ENCODE peak calls at places on chromosomes 5 and 9, in five cellular contexts. One of them, this sample, is unnamed.

GRCh38 chr9:76580832-76581231 is 121.8 kb downstream of the GCNT1 start:
- DNase-seq in HS-5: no peak
- DNase-seq in activated CD4-positive, alpha-beta T cell treated with anti-CD3 and anti-CD28 coated beads, Interleukin-2, amount 50 U/mL, for 1 hour: no peak
- DNase-seq in colonic mucosa: no peak
- DNase-seq in nephron progenitor cell: no peak
- DNase-seq in this sample: no peak

GRCh38 chr5:123813937-123814624 is 302.1 kb downstream of the CSNK1G3 start:
- DNase-seq in HS-5: peak; percentile 38
- DNase-seq in colonic mucosa: no peak
- DNase-seq in nephron progenitor cell: no peak
- DNase-seq in activated CD4-positive, alpha-beta T cell treated with anti-CD3 and anti-CD28 coated beads, Interleukin-2, amount 50 U/mL, for 1 hour: no peak
- DNase-seq in this sample: no peak

GRCh38 chr5:168578006-168578405 is 1.2 kb downstream of the PANK3 start:
- DNase-seq in HS-5: no peak
- DNase-seq in nephron progenitor cell: no peak
- DNase-seq in activated CD4-positive, alpha-beta T cell treated with anti-CD3 and anti-CD28 coated beads, Interleukin-2, amount 50 U/mL, for 1 hour: no peak
- DNase-seq in colonic mucosa: no peak
- DNase-seq in this sample: peak; percentile 1

GRCh38 chr9:87342743-87343142 is 154.9 kb upstream of the DAPK1 start:
- DNase-seq in HS-5: no peak
- DNase-seq in activated CD4-positive, alpha-beta T cell treated with anti-CD3 and anti-CD28 coated beads, Interleukin-2, amount 50 U/mL, for 1 hour: no peak
- DNase-seq in colonic mucosa: no peak
- DNase-seq in nephron progenitor cell: no peak
- DNase-seq in this sample: no peak

GRCh38 chr5:58849995-58850667 is 267.3 kb downstream of the RAB3C start:
- DNase-seq in activated CD4-positive, alpha-beta T cell treated with anti-CD3 and anti-CD28 coated beads, Interleukin-2, amount 50 U/mL, for 1 hour: no peak
- DNase-seq in nephron progenitor cell: peak; percentile 32
- DNase-seq in HS-5: peak; percentile 15
- DNase-seq in colonic mucosa: peak; percentile 28
- DNase-seq in this sample: peak; percentile 2

GRCh38 chr5:34048143-34048542 is 5.1 kb upstream of the C1QTNF3 start:
- DNase-seq in colonic mucosa: no peak
- DNase-seq in HS-5: no peak
- DNase-seq in activated CD4-positive, alpha-beta T cell treated with anti-CD3 and anti-CD28 coated beads, Interleukin-2, amount 50 U/mL, for 1 hour: no peak
- DNase-seq in nephron progenitor cell: no peak
- DNase-seq in this sample: no peak

GRCh38 chr5:73515232-73515631 is 17.0 kb downstream of the BTF3 start:
- DNase-seq in activated CD4-positive, alpha-beta T cell treated with anti-CD3 and anti-CD28 coated beads, Interleukin-2, amount 50 U/mL, for 1 hour: no peak
- DNase-seq in colonic mucosa: peak; percentile 73
- DNase-seq in nephron progenitor cell: no peak
- DNase-seq in HS-5: no peak
- DNase-seq in this sample: no peak

GRCh38 chr9:89810434-89810833 is 205.6 kb downstream of the GADD45G start:
- DNase-seq in colonic mucosa: no peak
- DNase-seq in nephron progenitor cell: no peak
- DNase-seq in activated CD4-positive, alpha-beta T cell treated with anti-CD3 and anti-CD28 coated beads, Interleukin-2, amount 50 U/mL, for 1 hour: no peak
- DNase-seq in HS-5: no peak
- DNase-seq in this sample: no peak

GRCh38 chr5:13488254-13488931 is 456.1 kb downstream of the DNAH5 start:
- DNase-seq in nephron progenitor cell: no peak
- DNase-seq in colonic mucosa: no peak
- DNase-seq in activated CD4-positive, alpha-beta T cell treated with anti-CD3 and anti-CD28 coated beads, Interleukin-2, amount 50 U/mL, for 1 hour: no peak
- DNase-seq in HS-5: no peak
- DNase-seq in this sample: no peak

GRCh38 chr9:112562235-112562958 is 75.8 kb downstream of the KIAA1958 start:
- DNase-seq in colonic mucosa: no peak
- DNase-seq in HS-5: no peak
- DNase-seq in activated CD4-positive, alpha-beta T cell treated with anti-CD3 and anti-CD28 coated beads, Interleukin-2, amount 50 U/mL, for 1 hour: no peak
- DNase-seq in nephron progenitor cell: no peak
- DNase-seq in this sample: no peak

GRCh38 chr5:150448353-150448752 is 1.2 kb downstream of the RPS14 start:
- DNase-seq in activated CD4-positive, alpha-beta T cell treated with anti-CD3 and anti-CD28 coated beads, Interleukin-2, amount 50 U/mL, for 1 hour: no peak
- DNase-seq in nephron progenitor cell: no peak
- DNase-seq in colonic mucosa: no peak
- DNase-seq in HS-5: no peak
- DNase-seq in this sample: no peak

GRCh38 chr9:128162215-128163026 is 2.4 kb downstream of the BBLN start:
- DNase-seq in activated CD4-positive, alpha-beta T cell treated with anti-CD3 and anti-CD28 coated beads, Interleukin-2, amount 50 U/mL, for 1 hour: no peak
- DNase-seq in HS-5: no peak
- DNase-seq in colonic mucosa: no peak
- DNase-seq in nephron progenitor cell: no peak
- DNase-seq in this sample: no peak

GRCh38 chr9:34987160-34988040 is 2.1 kb upstream of the DNAJB5 start:
- DNase-seq in HS-5: no peak
- DNase-seq in colonic mucosa: no peak
- DNase-seq in nephron progenitor cell: no peak
- DNase-seq in activated CD4-positive, alpha-beta T cell treated with anti-CD3 and anti-CD28 coated beads, Interleukin-2, amount 50 U/mL, for 1 hour: no peak
- DNase-seq in this sample: peak; percentile 38

GRCh38 chr9:10613413-10613812 is 611 bp upstream of the PTPRD start:
- DNase-seq in activated CD4-positive, alpha-beta T cell treated with anti-CD3 and anti-CD28 coated beads, Interleukin-2, amount 50 U/mL, for 1 hour: no peak
- DNase-seq in HS-5: no peak
- DNase-seq in nephron progenitor cell: no peak
- DNase-seq in colonic mucosa: no peak
- DNase-seq in this sample: no peak

GRCh38 chr9:3434594-3434993 is 91.2 kb downstream of the RFX3 start:
- DNase-seq in nephron progenitor cell: no peak
- DNase-seq in HS-5: no peak
- DNase-seq in activated CD4-positive, alpha-beta T cell treated with anti-CD3 and anti-CD28 coated beads, Interleukin-2, amount 50 U/mL, for 1 hour: no peak
- DNase-seq in colonic mucosa: no peak
- DNase-seq in this sample: no peak

GRCh38 chr9:115691686-115692085 is 461.9 kb upstream of the PAPPA start:
- DNase-seq in colonic mucosa: no peak
- DNase-seq in activated CD4-positive, alpha-beta T cell treated with anti-CD3 and anti-CD28 coated beads, Interleukin-2, amount 50 U/mL, for 1 hour: no peak
- DNase-seq in nephron progenitor cell: no peak
- DNase-seq in HS-5: peak; percentile 73
- DNase-seq in this sample: no peak

GRCh38 chr9:123225374-123225813 is 43.0 kb downstream of the STRBP start:
- DNase-seq in colonic mucosa: peak; percentile 30
- DNase-seq in nephron progenitor cell: no peak
- DNase-seq in activated CD4-positive, alpha-beta T cell treated with anti-CD3 and anti-CD28 coated beads, Interleukin-2, amount 50 U/mL, for 1 hour: peak; percentile 29
- DNase-seq in HS-5: peak; percentile 54
- DNase-seq in this sample: peak; percentile 20

GRCh38 chr5:64784451-64785025 is 15.8 kb downstream of the CWC27 start:
- DNase-seq in activated CD4-positive, alpha-beta T cell treated with anti-CD3 and anti-CD28 coated beads, Interleukin-2, amount 50 U/mL, for 1 hour: peak; percentile 68
- DNase-seq in HS-5: peak; percentile 52
- DNase-seq in colonic mucosa: peak; percentile 77
- DNase-seq in nephron progenitor cell: peak; percentile 77
- DNase-seq in this sample: peak; percentile 65

GRCh38 chr5:133246376-133247144 is 194.7 kb downstream of the HSPA4 start:
- DNase-seq in nephron progenitor cell: no peak
- DNase-seq in activated CD4-positive, alpha-beta T cell treated with anti-CD3 and anti-CD28 coated beads, Interleukin-2, amount 50 U/mL, for 1 hour: no peak
- DNase-seq in HS-5: no peak
- DNase-seq in colonic mucosa: no peak
- DNase-seq in this sample: no peak

GRCh38 chr5:131617140-131617822 is 17.7 kb downstream of the RAPGEF6 start:
- DNase-seq in nephron progenitor cell: no peak
- DNase-seq in HS-5: no peak
- DNase-seq in activated CD4-positive, alpha-beta T cell treated with anti-CD3 and anti-CD28 coated beads, Interleukin-2, amount 50 U/mL, for 1 hour: no peak
- DNase-seq in colonic mucosa: no peak
- DNase-seq in this sample: no peak

GRCh38 chr5:115599924-115600323 is 2.4 kb downstream of the TICAM2 start:
- DNase-seq in nephron progenitor cell: no peak
- DNase-seq in activated CD4-positive, alpha-beta T cell treated with anti-CD3 and anti-CD28 coated beads, Interleukin-2, amount 50 U/mL, for 1 hour: no peak
- DNase-seq in HS-5: no peak
- DNase-seq in colonic mucosa: no peak
- DNase-seq in this sample: no peak

GRCh38 chr5:151810449-151810848 is 38.7 kb downstream of the G3BP1 start:
- DNase-seq in HS-5: no peak
- DNase-seq in activated CD4-positive, alpha-beta T cell treated with anti-CD3 and anti-CD28 coated beads, Interleukin-2, amount 50 U/mL, for 1 hour: no peak
- DNase-seq in colonic mucosa: no peak
- DNase-seq in nephron progenitor cell: no peak
- DNase-seq in this sample: no peak

GRCh38 chr5:140795259-140795641 is 598 bp downstream of the PCDHA2 start:
- DNase-seq in activated CD4-positive, alpha-beta T cell treated with anti-CD3 and anti-CD28 coated beads, Interleukin-2, amount 50 U/mL, for 1 hour: no peak
- DNase-seq in HS-5: no peak
- DNase-seq in colonic mucosa: no peak
- DNase-seq in nephron progenitor cell: no peak
- DNase-seq in this sample: no peak

GRCh38 chr5:149824851-149825250 is 94.7 kb downstream of the PPARGC1B start:
- DNase-seq in nephron progenitor cell: no peak
- DNase-seq in activated CD4-positive, alpha-beta T cell treated with anti-CD3 and anti-CD28 coated beads, Interleukin-2, amount 50 U/mL, for 1 hour: no peak
- DNase-seq in HS-5: no peak
- DNase-seq in colonic mucosa: no peak
- DNase-seq in this sample: no peak

GRCh38 chr9:91239367-91240111 is 122.2 kb downstream of the AUH start:
- DNase-seq in nephron progenitor cell: no peak
- DNase-seq in colonic mucosa: no peak
- DNase-seq in HS-5: no peak
- DNase-seq in activated CD4-positive, alpha-beta T cell treated with anti-CD3 and anti-CD28 coated beads, Interleukin-2, amount 50 U/mL, for 1 hour: no peak
- DNase-seq in this sample: no peak

GRCh38 chr5:146448783-146449519 is 1.8 kb downstream of the TCERG1 start:
- DNase-seq in nephron progenitor cell: no peak
- DNase-seq in activated CD4-positive, alpha-beta T cell treated with anti-CD3 and anti-CD28 coated beads, Interleukin-2, amount 50 U/mL, for 1 hour: no peak
- DNase-seq in HS-5: no peak
- DNase-seq in colonic mucosa: no peak
- DNase-seq in this sample: no peak

GRCh38 chr5:68331202-68332108 is 115.9 kb downstream of the PIK3R1 start:
- DNase-seq in HS-5: no peak
- DNase-seq in nephron progenitor cell: no peak
- DNase-seq in activated CD4-positive, alpha-beta T cell treated with anti-CD3 and anti-CD28 coated beads, Interleukin-2, amount 50 U/mL, for 1 hour: no peak
- DNase-seq in colonic mucosa: no peak
- DNase-seq in this sample: no peak

GRCh38 chr5:177327539-177328522 is 16.1 kb upstream of the MXD3 start:
- DNase-seq in colonic mucosa: no peak
- DNase-seq in activated CD4-positive, alpha-beta T cell treated with anti-CD3 and anti-CD28 coated beads, Interleukin-2, amount 50 U/mL, for 1 hour: no peak
- DNase-seq in HS-5: no peak
- DNase-seq in nephron progenitor cell: no peak
- DNase-seq in this sample: no peak

GRCh38 chr9:98916660-98917059 is 27.0 kb upstream of the COL15A1 start:
- DNase-seq in HS-5: no peak
- DNase-seq in colonic mucosa: peak; percentile 32
- DNase-seq in nephron progenitor cell: peak; percentile 71
- DNase-seq in activated CD4-positive, alpha-beta T cell treated with anti-CD3 and anti-CD28 coated beads, Interleukin-2, amount 50 U/mL, for 1 hour: no peak
- DNase-seq in this sample: no peak

GRCh38 chr5:6302684-6303083 is 75.7 kb downstream of the MED10 start:
- DNase-seq in colonic mucosa: no peak
- DNase-seq in activated CD4-positive, alpha-beta T cell treated with anti-CD3 and anti-CD28 coated beads, Interleukin-2, amount 50 U/mL, for 1 hour: no peak
- DNase-seq in nephron progenitor cell: peak; percentile 43
- DNase-seq in HS-5: no peak
- DNase-seq in this sample: no peak

GRCh38 chr5:127442085-127442484 is 75.4 kb upstream of the PRRC1 start:
- DNase-seq in HS-5: no peak
- DNase-seq in nephron progenitor cell: no peak
- DNase-seq in colonic mucosa: no peak
- DNase-seq in activated CD4-positive, alpha-beta T cell treated with anti-CD3 and anti-CD28 coated beads, Interleukin-2, amount 50 U/mL, for 1 hour: no peak
- DNase-seq in this sample: no peak

GRCh38 chr9:8160787-8161186 is 361.2 kb upstream of the DMAC1 start:
- DNase-seq in activated CD4-positive, alpha-beta T cell treated with anti-CD3 and anti-CD28 coated beads, Interleukin-2, amount 50 U/mL, for 1 hour: no peak
- DNase-seq in HS-5: no peak
- DNase-seq in colonic mucosa: no peak
- DNase-seq in nephron progenitor cell: no peak
- DNase-seq in this sample: no peak

GRCh38 chr9:6925841-6926240 is 168.1 kb downstream of the KDM4C start:
- DNase-seq in colonic mucosa: no peak
- DNase-seq in activated CD4-positive, alpha-beta T cell treated with anti-CD3 and anti-CD28 coated beads, Interleukin-2, amount 50 U/mL, for 1 hour: no peak
- DNase-seq in nephron progenitor cell: no peak
- DNase-seq in HS-5: no peak
- DNase-seq in this sample: no peak

This sample was measured in naive thymus-derived CD4-positive, alpha-beta T cell.